ENCODE peak calls at places on chromosomes 12 and 14, in five cellular contexts. Q is T1000, Y is astrocyte of the hippocampus, S is AG08395, D is C1 segment of cervical spinal cord. W is an unnamed sample.
A peak's percentile ranks its signal among the peaks of the same experiment; 100 is the strongest.

GRCh38 chr12:102848832-102849231 is 68.2 kb downstream of the PAH start:
- DNase-seq in Y (no peak), Q (no peak), S (no peak), D (no peak), W (no peak)

GRCh38 chr14:92551066-92551841 is 37.7 kb downstream of the RIN3 start:
- DNase-seq in Q (no peak), Y (no peak), S (no peak), D (no peak), W (no peak)

GRCh38 chr14:101001311-101002069 is 98.0 kb upstream of the RTL1 start:
- DNase-seq in S (peak; percentile 51), D (no peak), Y (peak; percentile 56), Q (peak; percentile 15), W (no peak)

GRCh38 chr14:56857206-56857605 is 46.9 kb upstream of the OTX2 start:
- DNase-seq in S (no peak), Y (no peak), D (no peak), Q (no peak), W (no peak)

GRCh38 chr12:116559330-116560080 is at the start of gene MAP1LC3B2:
- DNase-seq in S (peak; percentile 76), Q (peak; percentile 59), Y (peak; percentile 68), D (peak; percentile 35), W (no peak)

GRCh38 chr12:51320695-51321320 is 3.2 kb downstream of the BIN2 start:
- DNase-seq in D (no peak), S (peak; percentile 52), Y (peak; percentile 60), Q (no peak), W (no peak)

GRCh38 chr14:90644882-90645281 is 171.3 kb downstream of the TTC7B start:
- DNase-seq in D (no peak), Q (no peak), Y (no peak), S (peak; percentile 73), W (no peak)

GRCh38 chr12:92224685-92225331 is 79.2 kb upstream of the BTG1 start:
- DNase-seq in Y (peak; percentile 55), Q (peak; percentile 67), D (no peak), S (peak; percentile 52), W (no peak)

GRCh38 chr14:100426331-100426730 is 103.2 kb downstream of the SLC25A47 start:
- DNase-seq in Q (no peak), D (no peak), S (no peak), Y (no peak), W (no peak)

GRCh38 chr14:70792939-70793338 is 16.4 kb downstream of the MAP3K9 start:
- DNase-seq in Q (no peak), Y (no peak), S (no peak), D (no peak), W (no peak)

GRCh38 chr12:16610743-16611142 is 4.8 kb upstream of the LMO3 start:
- DNase-seq in S (no peak), D (no peak), Y (no peak), Q (no peak), W (peak; percentile 67)

GRCh38 chr12:89907659-89908058 is 199.0 kb upstream of the ATP2B1 start:
- DNase-seq in Y (peak; percentile 11), S (no peak), D (no peak), Q (no peak), W (no peak)

GRCh38 chr12:3600039-3600720 is 109.2 kb downstream of the PRMT8 start:
- DNase-seq in Y (no peak), S (no peak), Q (no peak), D (no peak), W (no peak)